ENCODE peak calls at places on chromosome 1, in four cellular contexts. N is globus pallidus, C is iris pigment epithelial cell, G is Calu3. V is an unnamed sample.

GRCh38 chr1:4699724-4700301 is 45.4 kb downstream of the AJAP1 start:
- DNase-seq in N (no peak), G (no peak), C (no peak), V (no peak)

GRCh38 chr1:97721221-97721620 is 199.6 kb downstream of the DPYD start:
- DNase-seq in C (peak), G (no peak), N (no peak), V (no peak)

GRCh38 chr1:163090321-163090945 is 21.3 kb downstream of the RGS4 start:
- DNase-seq in C (peak), G (no peak), N (no peak), V (no peak)

GRCh38 chr1:67171574-67171955 is 5.3 kb downstream of the IL23R start:
- DNase-seq in G (no peak), C (no peak), N (no peak), V (no peak)

GRCh38 chr1:84141177-84142003 is 2.7 kb upstream of the PRKACB start:
- DNase-seq in G (no peak), N (no peak), C (peak), V (no peak)

GRCh38 chr1:165416876-165417275 is 28.1 kb downstream of the RXRG start:
- DNase-seq in N (no peak), C (no peak), G (no peak), V (no peak)

GRCh38 chr1:98660941-98661543 is 479 bp upstream of the SNX7 start:
- DNase-seq in C (peak), G (no peak), N (peak), V (no peak)

GRCh38 chr1:41758490-41758889 is 160.2 kb downstream of the HIVEP3 start:
- DNase-seq in C (peak), N (no peak), G (no peak), V (no peak)

GRCh38 chr1:25104932-25105561 is 127.3 kb downstream of the SYF2 start:
- DNase-seq in C (no peak), G (no peak), N (no peak), V (no peak)

GRCh38 chr1:167627865-167628641 is 2.0 kb upstream of the RCSD1 start:
- DNase-seq in N (no peak), G (no peak), C (no peak), V (peak)

GRCh38 chr1:60132985-60133673 is 59.6 kb upstream of the C1orf87 start:
- DNase-seq in N (no peak), G (no peak), C (peak), V (no peak)